ENCODE peak calls at places on chromosome 4, in four cellular contexts. One of them, this sample, is unnamed.

GRCh38 chr4:169861592-169861991 is 103.8 kb upstream of the HPF1 start:
- DNase-seq in PC-3: peak; percentile 13
- DNase-seq in cardiac muscle cell: no peak
- DNase-seq in tibial nerve: no peak
- DNase-seq in this sample: no peak

GRCh38 chr4:15682790-15683495 is 1.3 kb downstream of the FAM200B start:
- DNase-seq in tibial nerve: no peak
- DNase-seq in cardiac muscle cell: no peak
- DNase-seq in PC-3: no peak
- DNase-seq in this sample: no peak

GRCh38 chr4:3871181-3871852 is 105.1 kb downstream of the ADRA2C start:
- DNase-seq in cardiac muscle cell: peak; percentile 75
- DNase-seq in PC-3: no peak
- DNase-seq in tibial nerve: no peak
- DNase-seq in this sample: no peak

GRCh38 chr4:153634737-153635353 is 49.2 kb upstream of the TLR2 start:
- DNase-seq in tibial nerve: no peak
- DNase-seq in PC-3: peak; percentile 48
- DNase-seq in cardiac muscle cell: peak; percentile 48
- DNase-seq in this sample: no peak

GRCh38 chr4:145781306-145781705 is 101.4 kb downstream of the C4orf51 start:
- DNase-seq in tibial nerve: no peak
- DNase-seq in cardiac muscle cell: no peak
- DNase-seq in PC-3: peak; percentile 27
- DNase-seq in this sample: no peak

GRCh38 chr4:185839204-185839712 is 27.3 kb upstream of the SORBS2 start:
- DNase-seq in tibial nerve: peak; percentile 41
- DNase-seq in cardiac muscle cell: peak; percentile 11
- DNase-seq in PC-3: peak; percentile 89
- DNase-seq in this sample: no peak

GRCh38 chr4:151407466-151408379 is 1.3 kb upstream of the FHIP1A start:
- DNase-seq in PC-3: peak; percentile 37
- DNase-seq in tibial nerve: no peak
- DNase-seq in cardiac muscle cell: no peak
- DNase-seq in this sample: no peak

GRCh38 chr4:19224820-19225219 is 1026.9 kb upstream of the SLIT2 start:
- DNase-seq in PC-3: peak; percentile 66
- DNase-seq in cardiac muscle cell: peak; percentile 52
- DNase-seq in tibial nerve: no peak
- DNase-seq in this sample: no peak

GRCh38 chr4:110540606-110541440 is 64.9 kb downstream of the ENPEP start:
- DNase-seq in tibial nerve: no peak
- DNase-seq in PC-3: peak; percentile 90
- DNase-seq in cardiac muscle cell: no peak
- DNase-seq in this sample: no peak

GRCh38 chr4:41409095-41409494 is 128.9 kb upstream of the LIMCH1 start:
- DNase-seq in tibial nerve: no peak
- DNase-seq in cardiac muscle cell: no peak
- DNase-seq in PC-3: peak; percentile 17
- DNase-seq in this sample: no peak

GRCh38 chr4:141914746-141915145 is 278.4 kb downstream of the IL15 start:
- DNase-seq in PC-3: no peak
- DNase-seq in tibial nerve: no peak
- DNase-seq in cardiac muscle cell: no peak
- DNase-seq in this sample: no peak

GRCh38 chr4:16785800-16786527 is 112.5 kb downstream of the LDB2 start:
- DNase-seq in cardiac muscle cell: peak; percentile 18
- DNase-seq in PC-3: no peak
- DNase-seq in tibial nerve: no peak
- DNase-seq in this sample: no peak

GRCh38 chr4:164379694-164380093 is 374.2 kb upstream of the SMIM31 start:
- DNase-seq in cardiac muscle cell: no peak
- DNase-seq in PC-3: no peak
- DNase-seq in tibial nerve: no peak
- DNase-seq in this sample: no peak

GRCh38 chr4:84499065-84499982 is at the start of gene NKX6-1:
- DNase-seq in cardiac muscle cell: peak; percentile 92
- DNase-seq in PC-3: peak; percentile 91
- DNase-seq in tibial nerve: peak; percentile 29
- DNase-seq in this sample: no peak

GRCh38 chr4:81422591-81422990 is 49.1 kb downstream of the RASGEF1B start:
- DNase-seq in PC-3: no peak
- DNase-seq in cardiac muscle cell: no peak
- DNase-seq in tibial nerve: no peak
- DNase-seq in this sample: no peak

GRCh38 chr4:127709456-127709855 is 20.7 kb upstream of the SLC25A31 start:
- DNase-seq in cardiac muscle cell: no peak
- DNase-seq in tibial nerve: no peak
- DNase-seq in PC-3: peak; percentile 18
- DNase-seq in this sample: no peak

GRCh38 chr4:77950204-77950603 is 87.6 kb downstream of the MRPL1 start:
- DNase-seq in cardiac muscle cell: no peak
- DNase-seq in tibial nerve: no peak
- DNase-seq in PC-3: no peak
- DNase-seq in this sample: no peak

GRCh38 chr4:8428288-8429097 is 12.0 kb downstream of the ACOX3 start:
- DNase-seq in tibial nerve: peak; percentile 87
- DNase-seq in PC-3: peak; percentile 85
- DNase-seq in cardiac muscle cell: peak; percentile 92
- DNase-seq in this sample: peak; percentile 88

GRCh38 chr4:38014421-38014852 is 54.2 kb downstream of the PTTG2 start:
- DNase-seq in PC-3: no peak
- DNase-seq in tibial nerve: no peak
- DNase-seq in cardiac muscle cell: no peak
- DNase-seq in this sample: no peak

GRCh38 chr4:1207603-1208265 is 35.4 kb upstream of the SPON2 start:
- DNase-seq in PC-3: peak; percentile 3
- DNase-seq in tibial nerve: no peak
- DNase-seq in cardiac muscle cell: no peak
- DNase-seq in this sample: peak; percentile 4

GRCh38 chr4:32374201-32374600 is 1654.0 kb downstream of the PCDH7 start:
- DNase-seq in tibial nerve: no peak
- DNase-seq in PC-3: no peak
- DNase-seq in cardiac muscle cell: no peak
- DNase-seq in this sample: no peak

GRCh38 chr4:162347492-162348213 is 183.9 kb upstream of the FSTL5 start:
- DNase-seq in PC-3: no peak
- DNase-seq in cardiac muscle cell: peak; percentile 7
- DNase-seq in tibial nerve: no peak
- DNase-seq in this sample: no peak

GRCh38 chr4:79552311-79552710 is 144.3 kb upstream of the GK2 start:
- DNase-seq in tibial nerve: no peak
- DNase-seq in PC-3: no peak
- DNase-seq in cardiac muscle cell: no peak
- DNase-seq in this sample: no peak

GRCh38 chr4:20603671-20604313 is 96.5 kb upstream of the PACRGL start:
- DNase-seq in PC-3: peak; percentile 80
- DNase-seq in tibial nerve: no peak
- DNase-seq in cardiac muscle cell: no peak
- DNase-seq in this sample: no peak

GRCh38 chr4:40887690-40888089 is 137.9 kb downstream of the NSUN7 start:
- DNase-seq in cardiac muscle cell: no peak
- DNase-seq in tibial nerve: peak; percentile 24
- DNase-seq in PC-3: no peak
- DNase-seq in this sample: no peak

GRCh38 chr4:169015237-169015636 is 5.2 kb upstream of the CBR4 start:
- DNase-seq in PC-3: no peak
- DNase-seq in cardiac muscle cell: peak; percentile 13
- DNase-seq in tibial nerve: peak; percentile 49
- DNase-seq in this sample: no peak

GRCh38 chr4:1493540-1494287 is 87.5 kb upstream of the NKX1-1 start:
- DNase-seq in tibial nerve: no peak
- DNase-seq in cardiac muscle cell: no peak
- DNase-seq in PC-3: no peak
- DNase-seq in this sample: no peak

GRCh38 chr4:122562436-122562835 is 58.4 kb downstream of the IL21 start:
- DNase-seq in cardiac muscle cell: no peak
- DNase-seq in PC-3: no peak
- DNase-seq in tibial nerve: no peak
- DNase-seq in this sample: no peak

GRCh38 chr4:24753519-24753918 is 41.9 kb upstream of the SOD3 start:
- DNase-seq in tibial nerve: no peak
- DNase-seq in PC-3: peak; percentile 98
- DNase-seq in cardiac muscle cell: no peak
- DNase-seq in this sample: no peak

GRCh38 chr4:14130551-14130950 is 503.0 kb upstream of the BOD1L1 start:
- DNase-seq in tibial nerve: no peak
- DNase-seq in PC-3: no peak
- DNase-seq in cardiac muscle cell: no peak
- DNase-seq in this sample: no peak

GRCh38 chr4:185535818-185536729 is 767 bp upstream of the PDLIM3 start:
- DNase-seq in cardiac muscle cell: no peak
- DNase-seq in PC-3: no peak
- DNase-seq in tibial nerve: no peak
- DNase-seq in this sample: no peak

GRCh38 chr4:176760468-176760867 is 32.3 kb downstream of the VEGFC start:
- DNase-seq in cardiac muscle cell: no peak
- DNase-seq in PC-3: no peak
- DNase-seq in tibial nerve: no peak
- DNase-seq in this sample: no peak

GRCh38 chr4:79526970-79527565 is 119.0 kb upstream of the GK2 start:
- DNase-seq in PC-3: no peak
- DNase-seq in cardiac muscle cell: no peak
- DNase-seq in tibial nerve: no peak
- DNase-seq in this sample: no peak

GRCh38 chr4:71609651-71610050 is 174.2 kb downstream of the GC start:
- DNase-seq in tibial nerve: no peak
- DNase-seq in PC-3: peak; percentile 63
- DNase-seq in cardiac muscle cell: no peak
- DNase-seq in this sample: no peak

GRCh38 chr4:110793890-110794588 is 171.2 kb upstream of the PITX2 start:
- DNase-seq in cardiac muscle cell: no peak
- DNase-seq in tibial nerve: no peak
- DNase-seq in PC-3: no peak
- DNase-seq in this sample: no peak

GRCh38 chr4:1375761-1376322 is 28.8 kb downstream of the UVSSA start:
- DNase-seq in PC-3: no peak
- DNase-seq in cardiac muscle cell: no peak
- DNase-seq in tibial nerve: no peak
- DNase-seq in this sample: no peak

GRCh38 chr4:15738877-15739276 is 36.0 kb downstream of the BST1 start:
- DNase-seq in PC-3: no peak
- DNase-seq in tibial nerve: no peak
- DNase-seq in cardiac muscle cell: no peak
- DNase-seq in this sample: no peak

GRCh38 chr4:124938836-124939235 is 226.3 kb upstream of the ANKRD50 start:
- DNase-seq in tibial nerve: no peak
- DNase-seq in cardiac muscle cell: no peak
- DNase-seq in PC-3: no peak
- DNase-seq in this sample: no peak
- H3K27ac ChIP-seq in tibial nerve: no peak overlapping the region
- H3K27ac ChIP-seq in cardiac muscle cell: no peak overlapping the region
- H3K27ac ChIP-seq in PC-3: peak overlapping the region; percentile 98
- H3K27ac ChIP-seq in this sample: no peak overlapping the region

GRCh38 chr4:173420324-173420752 is 21.4 kb upstream of the SCRG1 start:
- DNase-seq in PC-3: peak; percentile 42
- DNase-seq in cardiac muscle cell: no peak
- DNase-seq in tibial nerve: no peak
- DNase-seq in this sample: no peak
- TF ChIP-seq CTCF in PC-3: peak; percentile 64
- TF ChIP-seq CTCF in cardiac muscle cell: peak; percentile 53
- TF ChIP-seq CTCF in tibial nerve: peak; percentile 52
- TF ChIP-seq CTCF in this sample: peak; percentile 61

GRCh38 chr4:86657382-86657781 is 63.3 kb downstream of the PTPN13 start:
- DNase-seq in tibial nerve: no peak
- DNase-seq in cardiac muscle cell: no peak
- DNase-seq in PC-3: no peak
- DNase-seq in this sample: no peak

GRCh38 chr4:86653237-86653865 is 59.2 kb downstream of the PTPN13 start:
- DNase-seq in PC-3: peak; percentile 34
- DNase-seq in tibial nerve: no peak
- DNase-seq in cardiac muscle cell: no peak
- DNase-seq in this sample: no peak

GRCh38 chr4:86657910-86658309 is 63.8 kb downstream of the PTPN13 start:
- DNase-seq in cardiac muscle cell: no peak
- DNase-seq in tibial nerve: no peak
- DNase-seq in PC-3: no peak
- DNase-seq in this sample: no peak

DNA sequence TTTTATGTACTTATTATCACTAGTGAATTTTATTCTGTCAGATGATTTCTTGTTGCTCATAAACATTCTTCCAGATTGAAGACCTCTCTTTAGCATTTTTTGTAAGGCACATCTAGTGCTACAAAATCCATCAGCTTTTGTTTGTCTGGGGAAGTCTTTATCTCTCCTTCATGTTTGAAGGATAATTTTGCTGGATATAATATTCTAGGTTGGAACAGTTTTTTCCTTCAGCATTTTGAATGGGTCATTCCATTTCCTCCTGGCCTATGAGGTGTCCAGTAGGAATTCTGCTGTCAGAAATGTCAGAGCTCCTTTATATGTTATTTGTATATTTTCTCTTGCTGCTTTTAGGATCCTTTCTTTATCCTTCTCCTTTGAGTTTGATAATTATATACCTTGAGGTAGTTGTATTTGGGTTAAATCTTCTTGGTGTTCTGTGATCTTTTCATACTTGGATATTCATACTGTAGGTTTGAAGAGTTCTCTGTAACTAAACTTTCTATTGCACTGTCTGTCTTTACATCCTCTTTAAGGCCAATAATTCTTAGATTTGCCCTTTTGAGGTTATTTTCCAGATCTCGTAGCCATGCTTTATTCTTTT is 58.3 kb downstream of the PTPN13 start:
- DNase-seq in tibial nerve: no peak
- DNase-seq in PC-3: no peak
- DNase-seq in cardiac muscle cell: no peak
- DNase-seq in this sample: no peak
- H3K9me3 ChIP-seq in tibial nerve: no peaks in the 10 kb centered on the region
- H3K9me3 ChIP-seq in PC-3: peaks cover 11% of the 10 kb centered on the region
- H3K9me3 ChIP-seq in cardiac muscle cell: no peaks in the 10 kb centered on the region
- H3K9me3 ChIP-seq in this sample: peaks cover 15% of the 10 kb centered on the region

DNA sequence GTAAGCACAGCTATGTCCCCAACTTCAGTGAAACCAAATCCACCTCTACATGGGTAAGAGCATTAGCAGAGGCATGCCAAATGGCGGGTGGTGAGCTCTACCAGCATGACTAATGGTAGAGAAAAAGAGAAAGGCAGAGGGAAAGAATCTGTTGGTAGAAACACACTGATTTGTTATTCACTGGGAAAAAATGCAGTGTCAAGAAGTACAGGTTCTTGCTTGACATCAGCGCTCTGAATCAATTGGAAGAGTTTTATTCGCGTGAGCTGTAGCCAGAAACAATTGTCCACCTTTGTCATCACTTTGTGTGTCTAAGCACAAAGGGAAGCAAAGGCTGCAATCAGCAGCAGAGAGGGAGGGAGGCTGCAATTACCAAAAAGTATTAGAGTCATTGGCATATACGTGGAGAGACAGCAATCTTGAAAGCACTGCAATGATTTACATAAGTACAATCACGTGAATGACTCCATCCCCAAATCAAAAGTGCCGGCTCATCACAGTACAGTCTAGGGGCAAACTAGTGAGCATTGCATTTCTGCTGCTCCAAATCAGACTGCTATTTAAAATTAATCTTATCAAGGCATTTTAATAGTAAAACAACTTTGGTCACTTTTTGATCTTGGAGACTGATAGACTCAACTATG is 67.7 kb upstream of the HS3ST1 start:
- DNase-seq in cardiac muscle cell: no peak
- DNase-seq in PC-3: peak; percentile 77
- DNase-seq in tibial nerve: no peak
- DNase-seq in this sample: no peak
- H3K27ac ChIP-seq in cardiac muscle cell: no peak overlapping the region
- H3K27ac ChIP-seq in PC-3: peak overlapping the region; percentile 99
- H3K27ac ChIP-seq in tibial nerve: no peak overlapping the region
- H3K27ac ChIP-seq in this sample: no peak overlapping the region

This sample was measured in CD4-positive, alpha-beta T cell.